ENCODE peak calls at places on chromosome 3, in eight cellular contexts. V is HTR-8/SVneo; O is iPS DF 6.9; A is glutamatergic neuron; C is LoVo; E is stimulated activated CD4-positive, alpha-beta T cell treated with anti-CD3 and anti-CD28 coated beads, Interleukin-12 subunit alpha, Interleukin-12 subunit beta, amount 100 ng/mL, for 4 hours; D is posterior vena cava; B is C1 segment of cervical spinal cord. P is an unnamed sample.

GRCh38 chr3:64074091-64074490 is 50.8 kb upstream of the PSMD6 start:
- DNase-seq in V (no peak), O (no peak), A (no peak), C (no peak), E (no peak), D (no peak), B (no peak), P (no peak)

GRCh38 chr3:49173116-49173791 is 1.9 kb downstream of the KLHDC8B start:
- DNase-seq in V (peak), O (no peak), A (peak), C (no peak), E (no peak), D (no peak), B (no peak), P (no peak)

GRCh38 chr3:157157836-157158235 is 2.1 kb downstream of the CCNL1 start:
- DNase-seq in V (no peak), O (no peak), A (no peak), C (no peak), E (no peak), D (no peak), B (no peak), P (no peak)

GRCh38 chr3:131714585-131715220 is 211.9 kb upstream of the MRPL3 start:
- DNase-seq in V (no peak), O (no peak), A (no peak), C (no peak), E (no peak), D (no peak), B (no peak), P (no peak)

GRCh38 chr3:25558106-25558505 is 106.6 kb downstream of the TOP2B start:
- DNase-seq in V (no peak), O (no peak), A (no peak), C (no peak), E (no peak), D (no peak), B (no peak), P (no peak)

GRCh38 chr3:26307805-26308204 is 314.8 kb upstream of the LRRC3B start:
- DNase-seq in V (no peak), O (no peak), A (no peak), C (no peak), E (no peak), D (no peak), B (peak), P (no peak)

GRCh38 chr3:184289426-184289938 is 9.6 kb upstream of the PSMD2 start:
- DNase-seq in V (peak), O (peak), A (peak), C (peak), E (peak), D (no peak), B (peak), P (no peak)

GRCh38 chr3:194136519-194137313 is 768 bp downstream of the HES1 start:
- DNase-seq in V (peak), O (no peak), A (peak), C (peak), E (peak), D (peak), B (no peak), P (peak)

GRCh38 chr3:143811602-143812001 is 36.7 kb downstream of the SLC9A9 start:
- DNase-seq in V (no peak), O (no peak), A (no peak), C (no peak), E (no peak), D (peak), B (no peak), P (no peak)

GRCh38 chr3:99549918-99550603 is 88.3 kb upstream of the COL8A1 start:
- DNase-seq in V (no peak), O (no peak), A (no peak), C (no peak), E (no peak), D (no peak), B (no peak), P (peak)

GRCh38 chr3:43609406-43609805 is 12.4 kb downstream of the ANO10 start:
- DNase-seq in V (no peak), O (no peak), A (no peak), C (no peak), E (no peak), D (no peak), B (no peak), P (no peak)

GRCh38 chr3:10548997-10549396 is 43.6 kb upstream of the ATP2B2 start:
- DNase-seq in V (no peak), O (no peak), A (no peak), C (no peak), E (no peak), D (no peak), B (no peak), P (no peak)

GRCh38 chr3:4841225-4841624 is 138.0 kb upstream of the BHLHE40 start:
- DNase-seq in V (no peak), O (no peak), A (no peak), C (no peak), E (no peak), D (no peak), B (no peak), P (no peak)

GRCh38 chr3:124636101-124636862 is 94.0 kb upstream of the UMPS start:
- DNase-seq in V (no peak), O (no peak), A (no peak), C (no peak), E (no peak), D (no peak), B (no peak), P (no peak)

GRCh38 chr3:158845748-158846350 is 44.0 kb downstream of the MFSD1 start:
- DNase-seq in V (peak), O (peak), A (no peak), C (peak), E (peak), D (no peak), B (no peak), P (no peak)

GRCh38 chr3:50577348-50577747 is 8.0 kb downstream of the HEMK1 start:
- DNase-seq in V (no peak), O (no peak), A (no peak), C (no peak), E (no peak), D (no peak), B (no peak), P (no peak)

GRCh38 chr3:37137516-37137915 is 36.9 kb downstream of the LRRFIP2 start:
- DNase-seq in V (no peak), O (no peak), A (no peak), C (no peak), E (no peak), D (no peak), B (no peak), P (no peak)

GRCh38 chr3:108297636-108298035 is 1.3 kb downstream of the HHLA2 start:
- DNase-seq in V (no peak), O (no peak), A (no peak), C (no peak), E (no peak), D (no peak), B (no peak), P (no peak)

GRCh38 chr3:142853270-142854163 is 35.4 kb downstream of the PCOLCE2 start:
- DNase-seq in V (no peak), O (no peak), A (no peak), C (peak), E (no peak), D (no peak), B (no peak), P (no peak)

GRCh38 chr3:36380171-36381031 is at the start of gene STAC:
- DNase-seq in V (no peak), O (no peak), A (peak), C (no peak), E (no peak), D (peak), B (no peak), P (no peak)

GRCh38 chr3:126672741-126673140 is 17.8 kb upstream of the TXNRD3 start:
- DNase-seq in V (no peak), O (no peak), A (no peak), C (no peak), E (no peak), D (no peak), B (no peak), P (no peak)

GRCh38 chr3:12237912-12238650 is 50.8 kb upstream of the PPARG start:
- DNase-seq in V (no peak), O (no peak), A (no peak), C (no peak), E (no peak), D (no peak), B (no peak), P (no peak)

GRCh38 chr3:24351779-24352469 is 142.7 kb downstream of the THRB start:
- DNase-seq in V (no peak), O (no peak), A (no peak), C (no peak), E (no peak), D (no peak), B (no peak), P (peak)